ENCODE peak calls at places on chromosomes 7 and 10, in six cellular contexts. Z is SK-N-SH, J is K562, M is HepG2, C is HCT116, I is endothelial cell of umbilical vein. U is an unnamed sample.

GRCh38 chr7:20642171-20642570 is 26.7 kb downstream of the ABCB5 start:
- DNase-seq in C (no peak), I (peak), Z (no peak), J (no peak), M (no peak), U (no peak)

GRCh38 chr10:110507303-110507702 is 9.6 kb downstream of the DUSP5 start:
- DNase-seq in I (no peak), M (no peak), C (no peak), J (no peak), Z (no peak), U (no peak)

GRCh38 chr10:62728479-62728878 is 76.0 kb upstream of the ADO start:
- DNase-seq in J (no peak), C (no peak), Z (no peak), M (no peak), I (no peak), U (peak)

GRCh38 chr10:77355844-77356243 is 281.8 kb downstream of the KCNMA1 start:
- DNase-seq in M (no peak), J (no peak), Z (no peak), C (no peak), I (peak), U (no peak)

GRCh38 chr7:134262322-134262721 is 54.4 kb downstream of the SLC35B4 start:
- DNase-seq in J (no peak), I (no peak), C (no peak), M (no peak), Z (no peak), U (no peak)

GRCh38 chr10:69786791-69787190 is 14.9 kb upstream of the COL13A1 start:
- DNase-seq in M (no peak), J (no peak), I (peak), Z (no peak), C (no peak), U (no peak)

GRCh38 chr7:11155883-11156282 is 182.2 kb downstream of the PHF14 start:
- DNase-seq in M (no peak), Z (no peak), C (no peak), J (no peak), I (no peak), U (no peak)

GRCh38 chr10:71431945-71432905 is 35.5 kb downstream of the CDH23 start:
- DNase-seq in J (peak), I (no peak), C (no peak), Z (peak), M (no peak), U (no peak)

GRCh38 chr10:70540089-70540788 is 61.7 kb downstream of the PALD1 start:
- DNase-seq in I (peak), J (peak), C (no peak), M (peak), Z (peak), U (no peak)

GRCh38 chr7:137961200-137962177 is 40.4 kb downstream of the CREB3L2 start:
- DNase-seq in C (no peak), M (no peak), J (peak), Z (no peak), I (no peak), U (no peak)

GRCh38 chr10:59830601-59831259 is 75.6 kb downstream of the CCDC6 start:
- DNase-seq in M (peak), C (peak), I (peak), Z (peak), J (peak), U (no peak)

GRCh38 chr7:95796617-95797016 is 24.3 kb downstream of the DYNC1I1 start:
- DNase-seq in I (no peak), J (no peak), Z (no peak), C (no peak), M (no peak), U (no peak)

GRCh38 chr7:44284881-44285541 is 40.4 kb downstream of the CAMK2B start:
- DNase-seq in C (no peak), J (no peak), I (no peak), M (no peak), Z (peak), U (no peak)

GRCh38 chr7:133676805-133677370 is 424.0 kb downstream of the EXOC4 start:
- DNase-seq in C (no peak), J (no peak), M (no peak), Z (no peak), I (peak), U (no peak)

GRCh38 chr7:71034243-71034642 is 97.7 kb upstream of the GALNT17 start:
- DNase-seq in M (no peak), C (no peak), J (no peak), Z (no peak), I (no peak), U (no peak)

GRCh38 chr10:70596110-70596798 is 6.3 kb downstream of the PRF1 start:
- DNase-seq in C (no peak), Z (no peak), I (no peak), J (peak), M (peak), U (no peak)

GRCh38 chr7:75989726-75990388 is 4.5 kb downstream of the TMEM120A start:
- DNase-seq in J (no peak), C (no peak), I (no peak), Z (peak), M (peak), U (no peak)

GRCh38 chr7:80659120-80660055 is 20.9 kb downstream of the CD36 start:
- DNase-seq in C (peak), M (peak), Z (peak), I (peak), J (peak), U (no peak)

GRCh38 chr7:139725077-139725476 is 52.7 kb downstream of the HIPK2 start:
- DNase-seq in I (peak), Z (no peak), C (no peak), M (no peak), J (no peak), U (no peak)

GRCh38 chr7:37365405-37365804 is 83.3 kb downstream of the ELMO1 start:
- DNase-seq in J (no peak), I (no peak), C (no peak), M (no peak), Z (no peak), U (no peak)

GRCh38 chr10:82811621-82812020 is 936.6 kb downstream of the NRG3 start:
- DNase-seq in C (no peak), Z (peak), I (peak), J (peak), M (no peak), U (no peak)

GRCh38 chr7:150938566-150938965 is 39.6 kb downstream of the KCNH2 start:
- DNase-seq in M (no peak), Z (peak), I (no peak), C (no peak), J (no peak), U (no peak)

GRCh38 chr7:69467826-69468225 is 130.4 kb upstream of the AUTS2 start:
- DNase-seq in Z (no peak), I (no peak), C (no peak), M (no peak), J (no peak), U (no peak)

GRCh38 chr10:69456880-69457693 is 5.8 kb downstream of the TSPAN15 start:
- DNase-seq in I (no peak), Z (no peak), J (no peak), C (no peak), M (no peak), U (no peak)

GRCh38 chr7:155381852-155382801 is 75.8 kb upstream of the EN2 start:
- DNase-seq in M (no peak), I (no peak), J (no peak), C (no peak), Z (peak), U (no peak)

GRCh38 chr7:117110480-117111315 is 157.4 kb downstream of the ST7 start:
- DNase-seq in M (no peak), C (no peak), J (no peak), Z (peak), I (peak), U (no peak)

GRCh38 chr10:53209941-53210611 is 437.5 kb upstream of the MBL2 start:
- DNase-seq in J (no peak), I (peak), C (no peak), Z (peak), M (peak), U (peak)

GRCh38 chr7:36653011-36653670 is 71.2 kb downstream of the AOAH start:
- DNase-seq in C (no peak), J (no peak), I (no peak), M (no peak), Z (no peak), U (no peak)

GRCh38 chr7:74246497-74246896 is 7.7 kb downstream of the RFC2 start:
- DNase-seq in I (no peak), Z (no peak), C (no peak), M (no peak), J (no peak), U (no peak)

GRCh38 chr7:867406-868188 is 8.8 kb upstream of the GET4 start:
- DNase-seq in I (peak), C (no peak), Z (no peak), J (no peak), M (no peak), U (no peak)

GRCh38 chr7:122416316-122416925 is 111.9 kb upstream of the FEZF1 start:
- DNase-seq in J (no peak), Z (no peak), C (no peak), M (no peak), I (no peak), U (no peak)

GRCh38 chr10:37754538-37755323 is 102.7 kb downstream of the ZNF248 start:
- DNase-seq in M (peak), I (no peak), J (no peak), C (peak), Z (peak), U (no peak)

GRCh38 chr10:79102056-79102874 is 33.5 kb downstream of the ZMIZ1 start:
- DNase-seq in J (peak), C (no peak), Z (peak), I (peak), M (no peak), U (no peak)

GRCh38 chr10:129441391-129442009 is 25.5 kb upstream of the MGMT start:
- DNase-seq in J (no peak), I (no peak), C (no peak), M (peak), Z (no peak), U (no peak)

GRCh38 chr10:5575482-5576153 is 50.9 kb downstream of the CALML3 start:
- DNase-seq in I (no peak), J (no peak), Z (no peak), M (no peak), C (no peak), U (no peak)

GRCh38 chr10:103678104-103678526 is 177.3 kb downstream of the SH3PXD2A start:
- DNase-seq in J (no peak), C (no peak), M (no peak), Z (peak), I (peak), U (no peak)

GRCh38 chr10:4249841-4250496 is 465.0 kb upstream of the KLF6 start:
- DNase-seq in I (no peak), Z (no peak), J (no peak), C (no peak), M (no peak), U (no peak)

GRCh38 chr10:4250497-4250887 is 465.5 kb upstream of the KLF6 start:
- DNase-seq in C (no peak), M (no peak), I (no peak), Z (no peak), J (no peak), U (no peak)

GRCh38 chr10:4243651-4244050 is 458.6 kb upstream of the KLF6 start:
- DNase-seq in C (peak), M (no peak), Z (no peak), I (peak), J (no peak), U (no peak)

GRCh38 chr10:4247379-4247778 is 462.4 kb upstream of the KLF6 start:
- DNase-seq in M (no peak), J (no peak), Z (no peak), C (no peak), I (no peak), U (no peak)

DNA sequence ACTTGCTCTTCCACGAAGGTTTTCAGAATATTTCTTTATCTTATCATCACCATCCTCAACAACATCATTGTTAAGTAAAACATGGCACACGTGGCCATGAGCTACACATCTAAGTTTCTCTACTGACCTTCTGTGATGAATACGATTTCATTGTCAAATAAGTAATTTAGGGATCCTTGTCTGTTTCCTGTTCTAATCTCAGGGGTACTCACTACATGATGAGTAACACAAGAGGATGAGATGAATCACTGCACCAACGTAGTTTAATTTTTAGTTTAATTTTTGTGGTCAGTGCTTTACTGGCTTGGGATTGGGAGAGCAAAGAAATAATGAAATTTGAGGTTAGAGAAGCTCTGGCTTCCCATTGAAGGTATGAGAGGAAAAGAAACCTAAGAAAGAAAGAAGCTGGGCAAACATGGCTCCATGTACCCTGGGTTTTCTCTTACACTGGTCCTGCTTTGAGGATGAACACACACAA is 461.9 kb upstream of the KLF6 start:
- DNase-seq in Z (no peak), C (no peak), M (no peak), I (peak), J (no peak), U (no peak)
- H3K9ac ChIP-seq in Z (peak), C (no peak), M (no peak), I (peak), J (no peak), U (no peak)

DNA sequence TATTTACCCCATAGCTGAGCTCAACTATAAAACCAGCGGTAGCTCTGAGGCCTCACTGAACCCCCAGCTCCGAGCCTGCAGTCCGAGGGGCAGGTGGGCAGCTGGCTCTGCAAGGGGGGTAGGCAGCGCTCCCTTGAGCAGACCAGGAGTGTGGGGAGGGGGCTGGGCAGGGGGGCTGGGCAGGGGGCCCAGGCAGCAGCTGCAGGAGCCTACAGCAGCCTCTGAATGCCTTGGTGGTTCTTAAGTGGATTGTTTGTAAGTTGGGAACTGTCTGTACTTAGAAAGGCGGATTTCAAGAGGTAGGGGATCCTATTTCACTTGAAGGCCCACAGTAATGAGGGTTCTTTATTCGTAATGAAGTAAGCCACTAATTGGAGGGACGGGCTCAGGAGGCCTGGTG is 72.4 kb downstream of the ICA1 start:
- DNase-seq in Z (no peak), J (no peak), C (no peak), I (no peak), M (no peak), U (no peak)
- TF ChIP-seq POLR2AphosphoS5 in Z (no peak), J (no peak), C (no peak), I (no peak), M (no peak), U (no peak)

GRCh38 chr7:22672892-22673637 is 53.9 kb upstream of the IL6 start:
- DNase-seq in I (no peak), C (no peak), Z (no peak), J (no peak), M (peak), U (no peak)
- H3K9ac ChIP-seq in I (no peak), C (no peak), Z (no peak), J (no peak), M (no peak), U (no peak)

DNA sequence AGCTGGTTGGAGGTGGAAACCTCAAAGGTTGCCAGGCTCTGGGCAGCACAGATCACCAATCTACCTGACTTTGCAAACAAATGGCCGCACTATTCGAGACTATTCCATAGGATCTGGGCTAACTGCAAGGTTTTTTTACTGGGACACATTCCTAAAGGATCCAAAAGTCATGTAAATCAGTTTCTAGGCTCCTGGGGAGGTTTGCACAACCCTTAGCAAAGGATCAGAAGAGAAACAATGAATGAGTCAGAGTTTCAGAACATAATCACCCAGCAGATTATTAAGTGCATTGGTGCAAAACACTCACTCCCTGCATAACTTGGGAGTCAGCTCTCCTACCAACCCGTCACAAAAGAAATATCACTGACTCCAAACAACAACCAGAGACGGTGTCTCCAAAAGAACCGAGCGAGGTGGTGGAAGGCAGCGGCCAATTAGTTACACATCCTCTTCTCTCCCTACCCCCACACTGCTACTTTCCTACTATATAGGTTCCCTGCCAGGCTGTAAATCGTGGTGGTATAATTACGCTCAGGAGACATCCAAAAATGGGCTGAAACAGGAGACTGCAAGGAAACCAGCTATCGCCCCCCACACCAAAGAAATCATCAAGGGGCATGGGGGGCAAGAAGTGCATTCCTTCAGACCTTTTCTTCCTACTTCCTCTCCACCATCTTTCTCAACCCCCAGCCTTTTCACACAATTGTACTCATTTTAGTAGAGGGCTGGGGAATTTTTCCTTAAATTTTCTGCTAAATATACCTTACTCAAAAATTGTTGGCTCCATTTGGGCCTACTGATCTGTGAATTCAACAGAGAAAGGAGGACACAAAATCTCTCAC is 3.2 kb downstream of the UBE2H start:
- DNase-seq in J (peak), I (peak), Z (peak), M (peak), C (peak), U (peak)
- TF ChIP-seq POLR2AphosphoS5 in J (no peak), I (no peak), Z (no peak), M (peak), C (no peak), U (peak)

DNA sequence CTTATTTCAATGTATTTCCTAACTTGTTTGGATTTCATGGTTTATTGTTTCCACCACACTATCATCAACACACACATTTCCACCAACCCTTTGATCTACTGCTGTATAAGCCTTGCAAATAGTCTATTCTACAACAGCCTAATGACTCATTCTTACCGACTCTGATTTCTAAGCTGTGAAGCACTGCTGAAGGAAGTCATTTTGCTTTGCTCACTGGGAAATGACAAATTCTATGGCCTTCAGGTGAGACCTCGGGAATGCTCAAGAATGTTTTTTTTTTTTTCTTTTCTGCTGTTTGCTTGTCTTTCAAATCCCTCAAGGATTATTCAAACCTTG is 30.1 kb upstream of the INHBA start:
- DNase-seq in Z (no peak), C (no peak), I (peak), J (no peak), M (no peak), U (no peak)
- H3K9ac ChIP-seq in Z (no peak), C (no peak), I (no peak), J (no peak), M (no peak), U (no peak)

GRCh38 chr7:107742678-107743566 is 1.0 kb upstream of the CBLL1 start:
- DNase-seq in M (no peak), Z (peak), J (peak), I (no peak), C (no peak), U (no peak)
- TF ChIP-seq POLR2AphosphoS5 in M (no peak), Z (no peak), J (no peak), I (no peak), C (no peak), U (no peak)